ENCODE peak calls at places on chromosome 19, in seven cellular contexts. Y, A, J, U, F, G and M are unnamed samples.

GRCh38 chr19:12788682-12789097 is 2.6 kb upstream of the JUNB start:
- DNase-seq in Y (no peak), A (peak), J (peak), U (no peak), F (peak), G (no peak), M (no peak)

GRCh38 chr19:38371081-38371480 is 3.3 kb upstream of the PSMD8 start:
- DNase-seq in Y (no peak), A (no peak), J (no peak), U (no peak), F (no peak), G (no peak), M (no peak)

GRCh38 chr19:33988601-33989000 is 183.7 kb upstream of the LSM14A start:
- DNase-seq in Y (no peak), A (peak), J (no peak), U (no peak), F (no peak), G (no peak), M (no peak)

GRCh38 chr19:33638167-33639033 is 16.6 kb downstream of the CHST8 start:
- DNase-seq in Y (no peak), A (no peak), J (no peak), U (no peak), F (no peak), G (no peak), M (no peak)

GRCh38 chr19:38277969-38278680 is 13.8 kb downstream of the SPINT2 start:
- DNase-seq in Y (no peak), A (peak), J (no peak), U (no peak), F (no peak), G (no peak), M (peak)

GRCh38 chr19:29111581-29111980 is 101.4 kb downstream of the UQCRFS1 start:
- DNase-seq in Y (no peak), A (no peak), J (no peak), U (no peak), F (no peak), G (no peak), M (no peak)

GRCh38 chr19:1104452-1105216 is 840 bp downstream of the GPX4 start:
- DNase-seq in Y (no peak), A (peak), J (peak), U (no peak), F (peak), G (peak), M (no peak)

GRCh38 chr19:46133101-46133627 is 8.7 kb upstream of the IGFL3 start:
- DNase-seq in Y (peak), A (peak), J (peak), U (no peak), F (no peak), G (no peak), M (peak)

GRCh38 chr19:58550362-58551122 is 4.4 kb downstream of the CHMP2A start:
- DNase-seq in Y (no peak), A (no peak), J (no peak), U (no peak), F (no peak), G (no peak), M (no peak)

GRCh38 chr19:16197188-16197621 is 506 bp upstream of the AP1M1 start:
- DNase-seq in Y (no peak), A (peak), J (no peak), U (no peak), F (no peak), G (no peak), M (peak)

GRCh38 chr19:15788594-15789270 is 1.3 kb downstream of the OR10H5 start:
- DNase-seq in Y (no peak), A (no peak), J (no peak), U (no peak), F (no peak), G (no peak), M (no peak)

GRCh38 chr19:45125975-45126493 is 33.1 kb downstream of the PPP1R37 start:
- DNase-seq in Y (peak), A (peak), J (peak), U (no peak), F (peak), G (peak), M (no peak)

GRCh38 chr19:10517760-10518443 is 655 bp upstream of the S1PR5 start:
- DNase-seq in Y (peak), A (no peak), J (peak), U (no peak), F (peak), G (no peak), M (no peak)

GRCh38 chr19:42850981-42851717 is 28.4 kb downstream of the PSG1 start:
- DNase-seq in Y (no peak), A (peak), J (no peak), U (no peak), F (no peak), G (no peak), M (peak)

GRCh38 chr19:952680-953500 is 27.1 kb downstream of the ARID3A start:
- DNase-seq in Y (no peak), A (no peak), J (no peak), U (no peak), F (no peak), G (no peak), M (no peak)

GRCh38 chr19:890831-891230 is 2.2 kb downstream of the MED16 start:
- DNase-seq in Y (no peak), A (no peak), J (no peak), U (no peak), F (no peak), G (no peak), M (no peak)

GRCh38 chr19:41784337-41785239 is 11.8 kb upstream of the CEACAM3 start:
- DNase-seq in Y (no peak), A (no peak), J (no peak), U (no peak), F (no peak), G (no peak), M (no peak)

GRCh38 chr19:45152504-45153338 is 8.1 kb downstream of the NKPD1 start:
- DNase-seq in Y (no peak), A (no peak), J (peak), U (no peak), F (peak), G (peak), M (no peak)